ENCODE peak calls at places on chromosomes 5 and 9, in six cellular contexts. H is endothelial cell, T is OCI-LY7, K is cardiac fibroblast, O is fibroblast of pulmonary artery, L is progenitor cell of endocrine pancreas. Q is an unnamed sample.
A peak's percentile ranks its signal among the peaks of the same experiment; 100 is the strongest.

GRCh38 chr5:66596791-66597757 is 881 bp downstream of the MAST4 start:
- DNase-seq in O (peak; percentile 26), L (peak; percentile 41), K (peak; percentile 29), T (peak; percentile 14), H (peak; percentile 50), Q (peak; percentile 41)

GRCh38 chr5:154494036-154494435 is 16.0 kb upstream of the HAND1 start:
- DNase-seq in H (no peak), K (no peak), O (no peak), L (no peak), T (no peak), Q (no peak)

GRCh38 chr9:136045595-136046554 is 49.2 kb downstream of the NACC2 start:
- DNase-seq in O (peak; percentile 39), T (no peak), L (no peak), K (peak; percentile 65), H (no peak), Q (peak; percentile 16)

GRCh38 chr5:105877592-105877991 is 1793.1 kb downstream of the EFNA5 start:
- DNase-seq in T (no peak), L (no peak), K (no peak), H (no peak), O (no peak), Q (no peak)

GRCh38 chr5:81986126-81986525 is 14.3 kb downstream of the ATG10 start:
- DNase-seq in K (no peak), H (no peak), T (no peak), O (no peak), L (no peak), Q (no peak)

GRCh38 chr5:44388504-44389409 is 463 bp downstream of the FGF10 start:
- DNase-seq in T (no peak), L (peak; percentile 11), H (peak; percentile 28), K (peak; percentile 16), O (peak; percentile 3), Q (no peak)

GRCh38 chr5:61330879-61331406 is 1.1 kb upstream of the ZSWIM6 start:
- DNase-seq in O (peak; percentile 83), L (peak; percentile 79), K (peak; percentile 85), H (peak; percentile 78), T (peak; percentile 4), Q (peak; percentile 67)

GRCh38 chr5:151459680-151460079 is 12.3 kb downstream of the SLC36A1 start:
- DNase-seq in K (peak; percentile 49), O (no peak), T (no peak), L (no peak), H (no peak), Q (no peak)

GRCh38 chr9:107866912-107867311 is 377.3 kb upstream of the KLF4 start:
- DNase-seq in K (peak; percentile 51), H (no peak), T (no peak), L (no peak), O (peak; percentile 43), Q (no peak)

GRCh38 chr9:94033383-94033782 is 50.9 kb upstream of the PTPDC1 start:
- DNase-seq in L (no peak), K (no peak), H (no peak), O (no peak), T (no peak), Q (no peak)

GRCh38 chr9:21919377-21920362 is 74.5 kb downstream of the CDKN2A start:
- DNase-seq in L (no peak), K (peak; percentile 82), O (peak; percentile 84), H (no peak), T (peak; percentile 68), Q (no peak)

GRCh38 chr5:3373391-3373790 is 222.2 kb upstream of the IRX1 start:
- DNase-seq in T (no peak), H (no peak), L (no peak), K (no peak), O (no peak), Q (no peak)

GRCh38 chr5:136811551-136811950 is 446.2 kb upstream of the TRPC7 start:
- DNase-seq in T (no peak), L (no peak), H (no peak), K (peak; percentile 58), O (peak; percentile 68), Q (no peak)

GRCh38 chr9:113499153-113499875 is 35.8 kb downstream of the RGS3 start:
- DNase-seq in O (no peak), K (no peak), L (no peak), T (no peak), H (no peak), Q (no peak)

GRCh38 chr5:34584165-34584564 is 72.0 kb upstream of the RAI14 start:
- DNase-seq in T (no peak), K (no peak), H (no peak), O (no peak), L (no peak), Q (no peak)

GRCh38 chr5:137072376-137073174 is 426.6 kb downstream of the SPOCK1 start:
- DNase-seq in L (no peak), H (no peak), K (peak; percentile 63), O (peak; percentile 59), T (peak; percentile 87), Q (no peak)

GRCh38 chr5:146785065-146785464 is 93.5 kb downstream of the PPP2R2B start:
- DNase-seq in H (no peak), T (no peak), O (no peak), L (no peak), K (no peak), Q (no peak)

GRCh38 chr5:94891565-94892362 is 273.3 kb downstream of the SLF1 start:
- DNase-seq in O (no peak), K (no peak), L (no peak), H (no peak), T (no peak), Q (no peak)

GRCh38 chr9:26262431-26262830 is 584.2 kb upstream of the TUSC1 start:
- DNase-seq in L (no peak), K (no peak), H (no peak), O (peak; percentile 27), T (no peak), Q (no peak)

GRCh38 chr9:109733690-109734089 is 46.3 kb upstream of the PALM2AKAP2 start:
- DNase-seq in O (peak; percentile 81), L (no peak), T (no peak), K (peak; percentile 67), H (no peak), Q (no peak)

GRCh38 chr5:106121972-106122605 is 1548.6 kb downstream of the EFNA5 start:
- DNase-seq in K (peak; percentile 38), T (peak; percentile 20), H (peak; percentile 51), L (no peak), O (peak; percentile 19), Q (peak; percentile 30)

GRCh38 chr5:121949885-121950284 is 11.9 kb upstream of the SRFBP1 start:
- DNase-seq in H (peak; percentile 49), T (peak; percentile 51), K (peak; percentile 71), O (peak; percentile 75), L (peak; percentile 29), Q (peak; percentile 44)

GRCh38 chr5:172662596-172662995 is 21.5 kb downstream of the NEURL1B start:
- DNase-seq in O (no peak), K (no peak), H (no peak), L (no peak), T (no peak), Q (no peak)

GRCh38 chr9:21754741-21755140 is 47.7 kb upstream of the MTAP start:
- DNase-seq in T (no peak), K (no peak), L (no peak), H (no peak), O (no peak), Q (no peak)

GRCh38 chr9:70672136-70672535 is 257.7 kb upstream of the KLF9 start:
- DNase-seq in H (no peak), O (peak; percentile 7), T (no peak), L (no peak), K (peak; percentile 46), Q (no peak)

GRCh38 chr5:102536323-102536928 is 37.6 kb upstream of the SLCO6A1 start:
- DNase-seq in O (peak; percentile 29), K (peak; percentile 37), L (no peak), H (no peak), T (no peak), Q (no peak)
- TF ChIP-seq CTCF in O (peak; percentile 38), K (peak; percentile 34), L (peak; percentile 54), H (peak; percentile 42), T (peak; percentile 70), Q (peak; percentile 18)

GRCh38 chr9:32526707-32527048 is 682 bp upstream of the RIGI start:
- DNase-seq in H (no peak), K (no peak), L (no peak), T (no peak), O (no peak), Q (no peak)
- TF ChIP-seq CTCF in H (no peak), K (no peak), L (no peak), T (peak; percentile 28), O (no peak), Q (no peak)

GRCh38 chr9:92707530-92707929 is 37.6 kb upstream of the IPPK start:
- DNase-seq in O (peak; percentile 11), T (no peak), K (no peak), H (no peak), L (no peak), Q (no peak)

GRCh38 chr9:92709954-92710353 is 40.0 kb upstream of the IPPK start:
- DNase-seq in K (no peak), O (no peak), L (no peak), H (no peak), T (no peak), Q (no peak)

GRCh38 chr9:92704528-92704927 is 34.6 kb upstream of the IPPK start:
- DNase-seq in L (no peak), K (no peak), T (no peak), H (no peak), O (no peak), Q (no peak)

GRCh38 chr9:92709240-92709639 is 39.3 kb upstream of the IPPK start:
- DNase-seq in L (no peak), H (no peak), O (no peak), K (no peak), T (no peak), Q (no peak)

DNA sequence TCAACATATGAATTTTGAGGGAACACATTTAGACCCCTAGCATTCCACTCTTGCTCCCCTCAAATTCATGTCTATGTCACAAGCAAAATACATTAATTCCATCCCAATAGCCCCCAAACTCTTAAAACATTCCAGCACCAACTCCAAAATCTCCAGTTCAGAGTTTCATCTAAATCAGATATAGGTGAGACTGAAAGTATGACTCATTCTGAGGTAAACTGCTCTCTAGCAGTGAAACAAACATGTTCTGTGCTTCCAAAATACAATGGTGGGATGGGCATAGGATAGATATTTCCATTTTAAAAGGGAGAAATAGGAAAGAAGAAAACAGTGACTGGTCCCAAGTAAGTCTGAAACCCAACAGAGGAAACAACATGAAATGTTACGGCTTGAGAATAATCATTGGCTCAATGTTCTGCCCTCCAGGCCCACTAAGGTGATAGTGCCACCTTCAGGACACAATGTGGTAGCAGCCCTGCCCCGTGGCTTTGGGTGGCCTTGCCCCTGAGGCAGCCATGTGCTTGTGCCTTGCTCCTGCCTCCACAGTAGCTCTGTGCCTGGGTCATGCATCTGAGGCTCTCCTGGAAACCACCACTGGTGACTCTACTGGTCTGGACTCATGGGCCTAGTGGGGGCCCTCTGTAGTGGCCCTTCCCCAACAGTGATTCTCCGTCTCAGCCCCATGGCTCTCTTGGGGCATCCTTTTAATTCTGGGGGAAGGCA is 36.4 kb upstream of the IPPK start:
- DNase-seq in H (peak; percentile 60), K (peak; percentile 33), T (peak; percentile 56), O (peak; percentile 30), L (no peak), Q (no peak)
- TF ChIP-seq CTCF in H (peak; percentile 65), K (peak; percentile 50), T (peak; percentile 84), O (peak; percentile 46), L (peak; percentile 29), Q (peak; percentile 85)

DNA sequence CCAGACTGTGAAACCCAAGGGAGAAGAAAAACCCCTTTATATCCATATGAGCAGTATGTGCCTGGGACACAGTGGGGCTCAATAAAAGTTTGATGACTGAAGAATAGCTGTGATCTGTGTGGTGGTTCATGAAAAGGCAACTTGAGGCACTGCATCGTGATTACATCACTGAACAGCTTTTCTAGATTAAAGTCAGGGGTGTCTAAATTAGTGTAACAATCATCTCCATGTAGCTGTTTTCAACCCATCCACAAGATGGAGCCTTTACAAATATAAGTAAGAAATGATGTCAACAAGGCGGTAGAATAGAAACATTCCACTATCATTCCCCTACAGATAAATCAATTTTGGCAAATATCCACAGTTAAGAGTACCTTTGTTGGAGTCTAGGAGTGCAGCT is 55.5 kb downstream of the PRRC1 start:
- DNase-seq in K (peak; percentile 17), L (no peak), H (no peak), T (peak; percentile 21), O (peak; percentile 16), Q (no peak)
- TF ChIP-seq CTCF in K (peak; percentile 16), L (peak; percentile 38), H (peak; percentile 25), T (peak; percentile 69), O (peak; percentile 36), Q (peak; percentile 25)

Q was measured in GM13977.